ENCODE peak calls at places on chromosomes 12 and 14, in five cellular contexts. X is CD8-positive, alpha-beta memory T cell; N is amniotic epithelial cell; E is pancreas; F is NAMALWA. O is an unnamed sample.

GRCh38 chr14:89507926-89508460 is 91.0 kb upstream of the FOXN3 start:
- DNase-seq in X (no peak), F (no peak), E (no peak), N (peak), O (no peak)

GRCh38 chr12:7188557-7189397 is 709 bp upstream of the PEX5 start:
- DNase-seq in E (peak), F (peak), N (peak), X (peak), O (peak)

GRCh38 chr12:91367234-91367849 is 184.7 kb upstream of the DCN start:
- DNase-seq in N (peak), F (peak), X (no peak), E (no peak), O (peak)

GRCh38 chr14:43795600-43796228 is 711.4 kb downstream of the FSCB start:
- DNase-seq in X (no peak), N (peak), E (no peak), F (no peak), O (peak)

GRCh38 chr14:69711065-69711464 is 55.9 kb upstream of the SRSF5 start:
- DNase-seq in N (no peak), E (peak), X (no peak), F (no peak), O (no peak)

GRCh38 chr12:131112016-131112415 is 158.3 kb downstream of the ADGRD1 start:
- DNase-seq in E (no peak), N (no peak), X (no peak), F (no peak), O (no peak)

GRCh38 chr12:65615091-65615490 is 209.2 kb upstream of the HMGA2 start:
- DNase-seq in E (no peak), N (peak), X (no peak), F (no peak), O (no peak)

GRCh38 chr14:22556021-22556989 is 32.7 kb downstream of the DAD1 start:
- DNase-seq in X (peak), E (no peak), N (peak), F (peak), O (peak)

GRCh38 chr12:6605425-6606330 is 1.5 kb downstream of the CHD4 start:
- DNase-seq in N (peak), E (peak), X (peak), F (peak), O (peak)

GRCh38 chr12:12872934-12873275 is 18.5 kb upstream of the GPRC5A start:
- DNase-seq in X (no peak), F (no peak), E (no peak), N (peak), O (no peak)

GRCh38 chr14:96146131-96146771 is 58.4 kb upstream of the BDKRB2 start:
- DNase-seq in F (no peak), E (no peak), N (peak), X (no peak), O (no peak)

GRCh38 chr12:113142173-113142885 is 6.8 kb upstream of the RASAL1 start:
- DNase-seq in N (no peak), F (no peak), E (no peak), X (no peak), O (peak)

GRCh38 chr12:100953217-100953616 is 158.6 kb downstream of the ANO4 start:
- DNase-seq in E (no peak), X (no peak), N (no peak), F (no peak), O (no peak)

GRCh38 chr12:121816925-121817647 is 13.3 kb downstream of the SETD1B start:
- DNase-seq in N (no peak), X (no peak), E (no peak), F (no peak), O (no peak)

GRCh38 chr12:58541300-58541690 is 379.0 kb downstream of the LRIG3 start:
- DNase-seq in X (no peak), N (peak), E (no peak), F (no peak), O (no peak)

GRCh38 chr12:24795699-24796385 is 153.1 kb downstream of the BCAT1 start:
- DNase-seq in X (peak), N (no peak), E (no peak), F (peak), O (peak)

GRCh38 chr12:45354399-45354798 is 138.5 kb downstream of the ANO6 start:
- DNase-seq in X (no peak), F (peak), N (no peak), E (no peak), O (no peak)

GRCh38 chr14:96581902-96582640 is 79.9 kb downstream of the PAPOLA start:
- DNase-seq in X (no peak), N (no peak), E (no peak), F (peak), O (no peak)

GRCh38 chr12:126572170-126572569 is 1506.9 kb downstream of the AACS start:
- DNase-seq in X (no peak), F (no peak), E (no peak), N (no peak), O (no peak)

GRCh38 chr14:51147183-51147582 is 52.3 kb upstream of the TRIM9 start:
- DNase-seq in E (no peak), N (peak), X (no peak), F (no peak), O (no peak)

GRCh38 chr14:24436355-24437019 is 6.1 kb downstream of the SDR39U1 start:
- DNase-seq in X (peak), N (peak), E (no peak), F (peak), O (peak)

GRCh38 chr14:97021001-97021400 is 223.8 kb downstream of the VRK1 start:
- DNase-seq in X (no peak), F (no peak), E (no peak), N (no peak), O (peak)

GRCh38 chr14:24630087-24630871 is 3.7 kb downstream of the GZMB start:
- DNase-seq in F (no peak), E (no peak), X (no peak), N (no peak), O (no peak)

GRCh38 chr12:34399631-34400422 is 377.5 kb downstream of the ALG10 start:
- DNase-seq in F (no peak), X (no peak), E (peak), N (no peak), O (no peak)

GRCh38 chr14:36756221-36756620 is 94.6 kb downstream of the PAX9 start:
- DNase-seq in N (no peak), F (no peak), E (no peak), X (no peak), O (no peak)